ENCODE peak calls at places on chromosomes 13 and 19, in seven cellular contexts. L is left ventricle myocardium inferior; Y is thoracic aorta; F is activated naive CD4-positive, alpha-beta T cell; P is right lobe of liver; I is GM12865; B is small intestine. W is an unnamed sample.

GRCh38 chr13:110000534-110001345 is 214.4 kb upstream of the IRS2 start:
- DNase-seq in L (no peak), Y (no peak), F (no peak), P (no peak), I (no peak), B (no peak), W (no peak)

GRCh38 chr13:28679628-28680027 is 20.7 kb downstream of the POMP start:
- DNase-seq in L (no peak), Y (no peak), F (no peak), P (no peak), I (no peak), B (peak; percentile 37), W (no peak)

GRCh38 chr19:18304496-18305312 is 18.2 kb downstream of the LSM4 start:
- DNase-seq in L (peak; percentile 89), Y (peak; percentile 69), F (peak; percentile 67), P (peak; percentile 90), I (peak; percentile 81), B (peak; percentile 78), W (peak; percentile 85)

GRCh38 chr19:10346509-10346908 is 7.1 kb upstream of the ICAM3 start:
- DNase-seq in L (no peak), Y (no peak), F (no peak), P (peak; percentile 55), I (no peak), B (no peak), W (peak; percentile 84)

GRCh38 chr19:13441810-13442512 is 64.3 kb downstream of the CACNA1A start:
- DNase-seq in L (peak; percentile 15), Y (no peak), F (peak; percentile 18), P (peak; percentile 21), I (peak; percentile 42), B (peak; percentile 8), W (no peak)

GRCh38 chr13:94178625-94179244 is 300.7 kb downstream of the DCT start:
- DNase-seq in L (no peak), Y (no peak), F (no peak), P (no peak), I (no peak), B (no peak), W (no peak)

GRCh38 chr13:46127336-46128023 is 22.6 kb upstream of the CPB2 start:
- DNase-seq in L (no peak), Y (no peak), F (no peak), P (peak; percentile 26), I (no peak), B (no peak), W (no peak)

GRCh38 chr13:47159853-47160550 is 263.1 kb upstream of the HTR2A start:
- DNase-seq in L (no peak), Y (no peak), F (no peak), P (no peak), I (no peak), B (no peak), W (peak; percentile 40)

GRCh38 chr19:13978306-13978705 is 26.0 kb downstream of the DCAF15 start:
- DNase-seq in L (peak; percentile 88), Y (peak; percentile 52), F (no peak), P (peak; percentile 71), I (no peak), B (peak; percentile 45), W (peak; percentile 86)